ENCODE peak calls at places on chromosome 1, in eight cellular contexts. S is stimulated activated CD4-positive, alpha-beta T cell treated with anti-CD3 and anti-CD28 coated beads, TNF-alpha, amount 100 ng/mL, for 1 hour; P is midbrain; I is Caco-2; V is lung; J is HS-27A; N is activated gamma-delta T cell treated with Interleukin-2 at 50 U/mL for 16 hours; C is tibial artery. Q is an unnamed sample.

GRCh38 chr1:205791568-205792180 is 16.4 kb upstream of the RAB29 start:
- DNase-seq in S (no peak), P (peak), I (peak), V (peak), J (no peak), N (peak), C (no peak), Q (peak)

GRCh38 chr1:24108334-24109165 is 3.4 kb downstream of the MYOM3 start:
- DNase-seq in S (no peak), P (no peak), I (no peak), V (no peak), J (peak), N (no peak), C (no peak), Q (no peak)

GRCh38 chr1:188364927-188365449 is 1536.2 kb downstream of the PLA2G4A start:
- DNase-seq in S (no peak), P (no peak), I (no peak), V (no peak), J (no peak), N (no peak), C (no peak), Q (no peak)

GRCh38 chr1:56973898-56974752 is 8.3 kb upstream of the C8B start:
- DNase-seq in S (no peak), P (no peak), I (no peak), V (no peak), J (no peak), N (no peak), C (no peak), Q (no peak)

GRCh38 chr1:37479255-37480124 is 5.1 kb downstream of the ZC3H12A start:
- DNase-seq in S (peak), P (no peak), I (peak), V (peak), J (peak), N (peak), C (peak), Q (no peak)

GRCh38 chr1:7334475-7335035 is 436.5 kb upstream of the VAMP3 start:
- DNase-seq in S (no peak), P (no peak), I (no peak), V (no peak), J (no peak), N (no peak), C (no peak), Q (no peak)

GRCh38 chr1:63379583-63379982 is 12.2 kb downstream of the ALG6 start:
- DNase-seq in S (no peak), P (no peak), I (no peak), V (no peak), J (no peak), N (no peak), C (no peak), Q (no peak)

GRCh38 chr1:7648761-7649384 is 122.2 kb upstream of the VAMP3 start:
- DNase-seq in S (no peak), P (no peak), I (no peak), V (peak), J (no peak), N (no peak), C (no peak), Q (no peak)

GRCh38 chr1:27563407-27564263 is 40.3 kb downstream of the AHDC1 start:
- DNase-seq in S (no peak), P (no peak), I (peak), V (peak), J (no peak), N (no peak), C (peak), Q (no peak)

GRCh38 chr1:29436386-29436785 is 200.1 kb downstream of the PTPRU start:
- DNase-seq in S (no peak), P (no peak), I (no peak), V (no peak), J (no peak), N (no peak), C (peak), Q (no peak)

GRCh38 chr1:228125185-228125584 is 14.9 kb upstream of the GUK1 start:
- DNase-seq in S (no peak), P (no peak), I (no peak), V (no peak), J (no peak), N (no peak), C (no peak), Q (no peak)

GRCh38 chr1:245235156-245235555 is 80.4 kb downstream of the KIF26B start:
- DNase-seq in S (no peak), P (no peak), I (no peak), V (peak), J (no peak), N (no peak), C (no peak), Q (no peak)

GRCh38 chr1:228289996-228290881 is 82.4 kb downstream of the OBSCN start:
- DNase-seq in S (no peak), P (no peak), I (no peak), V (no peak), J (no peak), N (no peak), C (peak), Q (no peak)

GRCh38 chr1:204152310-204153044 is 633 bp upstream of the ETNK2 start:
- DNase-seq in S (no peak), P (no peak), I (no peak), V (no peak), J (no peak), N (no peak), C (no peak), Q (no peak)

GRCh38 chr1:52752427-52752826 is 26.2 kb downstream of the ZYG11B start:
- DNase-seq in S (no peak), P (no peak), I (no peak), V (no peak), J (no peak), N (no peak), C (no peak), Q (no peak)

GRCh38 chr1:17250601-17251000 is 1.7 kb downstream of the PADI3 start:
- DNase-seq in S (no peak), P (no peak), I (no peak), V (no peak), J (peak), N (no peak), C (no peak), Q (no peak)

GRCh38 chr1:31745071-31745897 is 18.9 kb downstream of the ADGRB2 start:
- DNase-seq in S (no peak), P (peak), I (peak), V (peak), J (no peak), N (peak), C (peak), Q (peak)

GRCh38 chr1:186503210-186503609 is 42.3 kb upstream of the PDC start:
- DNase-seq in S (no peak), P (no peak), I (no peak), V (no peak), J (no peak), N (no peak), C (no peak), Q (no peak)

GRCh38 chr1:150976401-150976821 is 1.8 kb upstream of the CERS2 start:
- DNase-seq in S (no peak), P (no peak), I (no peak), V (no peak), J (no peak), N (no peak), C (no peak), Q (no peak)

GRCh38 chr1:22340873-22341272 is 110.8 kb upstream of the ZBTB40 start:
- DNase-seq in S (no peak), P (no peak), I (no peak), V (no peak), J (no peak), N (no peak), C (no peak), Q (no peak)

GRCh38 chr1:215052256-215052655 is 30.3 kb upstream of the KCNK2 start:
- DNase-seq in S (no peak), P (no peak), I (no peak), V (no peak), J (no peak), N (no peak), C (no peak), Q (no peak)

GRCh38 chr1:159205225-159205624 is 550 bp downstream of the ACKR1 start:
- DNase-seq in S (no peak), P (no peak), I (no peak), V (no peak), J (no peak), N (no peak), C (no peak), Q (no peak)

GRCh38 chr1:119885903-119886783 is 10.2 kb downstream of the ADAM30 start:
- DNase-seq in S (no peak), P (peak), I (peak), V (peak), J (no peak), N (peak), C (peak), Q (peak)

GRCh38 chr1:41446851-41447610 is 37.5 kb downstream of the EDN2 start:
- DNase-seq in S (no peak), P (no peak), I (no peak), V (no peak), J (no peak), N (no peak), C (no peak), Q (no peak)

GRCh38 chr1:230113605-230114241 is 46.7 kb downstream of the GALNT2 start:
- DNase-seq in S (no peak), P (no peak), I (no peak), V (no peak), J (peak), N (no peak), C (peak), Q (no peak)

GRCh38 chr1:171663036-171663853 is 10.8 kb upstream of the MYOC start:
- DNase-seq in S (no peak), P (no peak), I (no peak), V (no peak), J (no peak), N (no peak), C (no peak), Q (no peak)

GRCh38 chr1:87435484-87435883 is 106.8 kb downstream of the LMO4 start:
- DNase-seq in S (no peak), P (no peak), I (no peak), V (no peak), J (no peak), N (no peak), C (no peak), Q (no peak)

GRCh38 chr1:15975358-15975804 is 520 bp downstream of the ZBTB17 start:
- DNase-seq in S (no peak), P (peak), I (peak), V (peak), J (no peak), N (peak), C (no peak), Q (peak)

GRCh38 chr1:6316240-6317100 is 55.6 kb upstream of the GPR153 start:
- DNase-seq in S (no peak), P (no peak), I (no peak), V (no peak), J (no peak), N (no peak), C (no peak), Q (no peak)

GRCh38 chr1:239951518-239952130 is 140.1 kb upstream of the FMN2 start:
- DNase-seq in S (no peak), P (peak), I (peak), V (peak), J (no peak), N (peak), C (no peak), Q (peak)

GRCh38 chr1:170146861-170147260 is 1.1 kb downstream of the NTMT2 start:
- DNase-seq in S (no peak), P (no peak), I (no peak), V (no peak), J (no peak), N (no peak), C (no peak), Q (no peak)

GRCh38 chr1:230204852-230205251 is 137.8 kb downstream of the GALNT2 start:
- DNase-seq in S (no peak), P (no peak), I (no peak), V (peak), J (no peak), N (no peak), C (no peak), Q (no peak)

GRCh38 chr1:22154063-22154462 is 11.2 kb upstream of the WNT4 start:
- DNase-seq in S (no peak), P (no peak), I (no peak), V (no peak), J (no peak), N (no peak), C (no peak), Q (no peak)

GRCh38 chr1:145696630-145696960 is 10.6 kb downstream of the PDZK1 start:
- DNase-seq in S (no peak), P (no peak), I (no peak), V (no peak), J (no peak), N (no peak), C (no peak), Q (no peak)

GRCh38 chr1:68442822-68443556 is 6.8 kb downstream of the RPE65 start:
- DNase-seq in S (no peak), P (no peak), I (no peak), V (no peak), J (peak), N (no peak), C (no peak), Q (no peak)

GRCh38 chr1:168138134-168138533 is 1.4 kb upstream of the GPR161 start:
- DNase-seq in S (no peak), P (no peak), I (no peak), V (no peak), J (no peak), N (no peak), C (no peak), Q (no peak)

GRCh38 chr1:117060441-117061317 is 553 bp downstream of the TTF2 start:
- DNase-seq in S (no peak), P (no peak), I (peak), V (peak), J (no peak), N (no peak), C (no peak), Q (peak)

GRCh38 chr1:43464840-43465693 is 11.3 kb upstream of the HYI start:
- DNase-seq in S (no peak), P (no peak), I (no peak), V (no peak), J (no peak), N (no peak), C (no peak), Q (no peak)

GRCh38 chr1:92504751-92505692 is 18.3 kb upstream of the GFI1 start:
- DNase-seq in S (no peak), P (no peak), I (no peak), V (no peak), J (no peak), N (no peak), C (no peak), Q (no peak)